ENCODE peak calls at places on chromosomes 11 and 22, in five cellular contexts. F is K562, T is T47D, N is HCT116, V is GM12878. O is an unnamed sample.

GRCh38 chr22:33861216-33861875 is 58.9 kb downstream of the LARGE1 start:
- DNase-seq in F (no peak), T (peak; percentile 72), N (no peak), V (no peak), O (no peak)

GRCh38 chr11:124717786-124718634 is 21.7 kb upstream of the NRGN start:
- DNase-seq in F (no peak), T (peak; percentile 38), N (no peak), V (no peak), O (peak; percentile 79)

GRCh38 chr11:67522338-67522737 is 908 bp downstream of the CABP2 start:
- DNase-seq in F (no peak), T (no peak), N (no peak), V (no peak), O (no peak)

GRCh38 chr11:26134481-26135355 is 197.2 kb upstream of the ANO3 start:
- DNase-seq in F (no peak), T (peak; percentile 70), N (no peak), V (no peak), O (peak; percentile 9)

GRCh38 chr11:66388746-66389386 is 17.3 kb upstream of the SLC29A2 start:
- DNase-seq in F (peak; percentile 67), T (peak; percentile 93), N (peak; percentile 75), V (no peak), O (peak; percentile 60)

GRCh38 chr11:116406042-116406441 is 366.7 kb downstream of the BUD13 start:
- DNase-seq in F (no peak), T (no peak), N (no peak), V (no peak), O (no peak)

GRCh38 chr11:8221917-8222316 is 41.8 kb downstream of the LMO1 start:
- DNase-seq in F (no peak), T (no peak), N (no peak), V (no peak), O (no peak)

GRCh38 chr11:77560605-77561004 is 29.1 kb upstream of the AQP11 start:
- DNase-seq in F (no peak), T (no peak), N (peak; percentile 46), V (no peak), O (no peak)

GRCh38 chr22:28116261-28116673 is 197.2 kb upstream of the PITPNB start:
- DNase-seq in F (no peak), T (no peak), N (no peak), V (no peak), O (no peak)
- TF ChIP-seq JUND in F (no peak), T (no peak), N (no peak), V (no peak), O (peak; percentile 92)

GRCh38 chr11:128052912-128053641 is 534.3 kb downstream of the ETS1 start:
- DNase-seq in F (no peak), T (no peak), N (no peak), V (no peak), O (peak; percentile 15)
- TF ChIP-seq JUND in F (no peak), T (no peak), N (no peak), V (no peak), O (peak; percentile 69)

GRCh38 chr11:44312876-44313275 is 2.9 kb upstream of the ALX4 start:
- DNase-seq in F (no peak), T (no peak), N (no peak), V (no peak), O (no peak)
- TF ChIP-seq JUND in F (no peak), T (no peak), N (no peak), V (no peak), O (no peak)

DNA sequence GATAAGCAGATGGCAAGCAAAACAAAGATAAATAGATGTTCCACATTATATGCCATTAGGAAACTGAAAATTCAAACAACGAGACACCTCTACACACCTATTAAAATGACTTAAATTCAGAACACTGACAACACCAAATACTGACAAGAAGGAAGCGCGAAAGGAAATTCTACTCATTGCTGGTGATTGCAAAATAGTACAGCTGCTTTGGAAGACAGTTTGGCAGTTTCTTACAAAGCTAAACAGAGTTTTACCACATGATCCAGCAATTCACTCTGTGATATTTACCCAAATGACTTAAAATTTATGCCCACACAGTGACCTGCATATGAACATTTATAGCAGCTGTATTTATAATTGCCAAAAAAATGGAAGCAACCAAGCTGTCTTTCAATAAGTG is 232.6 kb downstream of the CASP12 start:
- DNase-seq in F (no peak), T (no peak), N (no peak), V (no peak), O (no peak)
- TF ChIP-seq JUND in F (no peak), T (no peak), N (no peak), V (no peak), O (no peak)